ENCODE peak calls at places on chromosomes 16 and 17, in eight cellular contexts. Z is body of pancreas, L is IMR-90, K is psoas muscle, H is A549, W is heart right ventricle, I is A673, G is Caco-2. V is an unnamed sample. For H3K4me1, the result is how much of the 10 kb centered on the place peaks cover.

GRCh38 chr16:54284931-54285413 is 1.6 kb downstream of the IRX3 start:
- DNase-seq in Z (no peak), L (no peak), K (no peak), H (peak), W (peak), I (peak), G (no peak), V (no peak)

GRCh38 chr17:7184647-7185046 is 5.5 kb upstream of the ASGR1 start:
- DNase-seq in Z (no peak), L (no peak), K (no peak), H (no peak), W (no peak), I (no peak), G (no peak), V (no peak)

GRCh38 chr16:67441289-67441753 is 10.4 kb downstream of the HSD11B2 start:
- DNase-seq in Z (peak), L (no peak), K (peak), H (no peak), W (peak), I (no peak), G (no peak), V (no peak)

GRCh38 chr16:27385398-27385797 is 16.6 kb upstream of the IL21R start:
- DNase-seq in Z (no peak), L (no peak), K (no peak), H (no peak), W (no peak), I (no peak), G (no peak), V (no peak)

GRCh38 chr17:17752822-17753448 is 71.7 kb downstream of the RAI1 start:
- DNase-seq in Z (no peak), L (no peak), K (no peak), H (no peak), W (no peak), I (peak), G (no peak), V (no peak)

GRCh38 chr16:85329999-85330693 is 217.9 kb upstream of the CIBAR2 start:
- DNase-seq in Z (no peak), L (no peak), K (no peak), H (no peak), W (no peak), I (no peak), G (no peak), V (no peak)

GRCh38 chr16:84603115-84603816 is 14.6 kb downstream of the COTL1 start:
- DNase-seq in Z (peak), L (peak), K (peak), H (peak), W (peak), I (peak), G (no peak), V (peak)

GRCh38 chr16:88558457-88559442 is 11.5 kb upstream of the ZC3H18 start:
- DNase-seq in Z (peak), L (peak), K (peak), H (peak), W (peak), I (peak), G (peak), V (peak)

GRCh38 chr16:87409153-87409552 is 17.0 kb downstream of the MAP1LC3B start:
- DNase-seq in Z (no peak), L (no peak), K (no peak), H (no peak), W (no peak), I (no peak), G (no peak), V (no peak)

GRCh38 chr17:28065706-28066105 is 23.2 kb downstream of the NLK start:
- DNase-seq in Z (no peak), L (peak), K (no peak), H (no peak), W (no peak), I (no peak), G (no peak), V (no peak)

GRCh38 chr17:1004769-1005295 is 7.9 kb downstream of the TIMM22 start:
- DNase-seq in Z (peak), L (no peak), K (no peak), H (no peak), W (no peak), I (no peak), G (no peak), V (no peak)
- H3K4me1 ChIP-seq in Z (under half), L (under half), K (half or more), H (under half), W (half or more), I (under half), G (under half), V (under half)

DNA sequence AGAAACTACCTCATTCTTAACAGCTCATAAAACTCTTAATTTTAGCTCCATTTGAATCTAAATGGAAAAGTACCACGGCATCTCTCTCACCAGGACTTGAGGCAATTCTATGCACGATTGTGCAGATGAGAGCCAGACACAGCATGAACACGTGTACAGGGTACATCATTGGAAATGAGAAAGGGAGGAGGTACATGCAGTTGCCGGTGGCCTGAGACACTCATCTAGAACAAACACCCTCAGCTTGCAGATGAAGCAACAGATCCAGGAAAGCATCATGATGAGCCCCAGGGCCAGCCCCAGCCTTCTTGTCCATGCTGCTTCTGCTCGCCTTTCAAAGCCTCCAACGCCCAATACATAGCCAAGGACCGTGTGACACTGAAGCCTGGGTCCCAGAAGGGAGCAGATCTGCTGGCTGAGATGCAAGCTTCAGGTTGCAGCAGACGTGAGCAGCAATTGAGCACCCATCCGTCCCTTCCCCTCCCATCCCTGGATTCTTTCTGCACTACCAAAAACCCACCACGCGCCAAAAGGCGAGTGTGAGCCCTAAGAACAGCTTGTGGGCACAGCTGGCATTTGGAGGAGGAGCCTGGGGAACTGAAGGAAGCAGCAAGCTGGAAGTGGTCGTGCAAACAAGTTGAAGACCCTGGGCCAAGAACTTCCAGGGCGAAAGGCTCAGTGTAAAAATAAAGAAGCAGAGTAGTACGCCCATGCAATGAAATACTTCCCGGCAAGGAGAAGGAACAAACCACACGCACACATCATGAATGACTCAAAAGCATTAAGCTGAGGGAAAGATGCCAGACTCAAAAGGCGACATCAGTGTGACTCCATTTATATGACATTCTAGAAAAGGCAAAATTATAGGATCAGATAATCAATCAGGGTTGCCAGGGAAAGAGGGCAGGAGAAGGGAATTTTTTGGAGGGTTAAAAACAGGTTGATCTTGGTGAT is 7.4 kb upstream of the RCVRN start:
- DNase-seq in Z (no peak), L (peak), K (no peak), H (no peak), W (no peak), I (no peak), G (no peak), V (no peak)
- H3K4me1 ChIP-seq in Z (under half), L (under half), K (under half), H (under half), W (under half), I (under half), G (under half), V (under half)

GRCh38 chr17:80668375-80669149 is 123.9 kb downstream of the RPTOR start:
- DNase-seq in Z (no peak), L (no peak), K (no peak), H (no peak), W (no peak), I (no peak), G (no peak), V (no peak)
- H3K4me1 ChIP-seq in Z (under half), L (under half), K (under half), H (under half), W (under half), I (under half), G (under half), V (under half)

GRCh38 chr17:1766382-1767135 is 4.7 kb downstream of the SERPINF1 start:
- DNase-seq in Z (no peak), L (no peak), K (no peak), H (no peak), W (no peak), I (no peak), G (no peak), V (no peak)
- H3K4me1 ChIP-seq in Z (under half), L (under half), K (half or more), H (under half), W (under half), I (under half), G (under half), V (under half)

GRCh38 chr17:78268960-78269892 is 37.8 kb downstream of the TMEM235 start:
- DNase-seq in Z (no peak), L (peak), K (no peak), H (peak), W (no peak), I (no peak), G (peak), V (no peak)

GRCh38 chr17:78266771-78267170 is 35.3 kb downstream of the TMEM235 start:
- DNase-seq in Z (no peak), L (no peak), K (no peak), H (no peak), W (no peak), I (no peak), G (no peak), V (no peak)

GRCh38 chr17:78268191-78268874 is 36.9 kb downstream of the TMEM235 start:
- DNase-seq in Z (no peak), L (no peak), K (no peak), H (no peak), W (no peak), I (no peak), G (no peak), V (no peak)

GRCh38 chr17:78266231-78266631 is 34.8 kb downstream of the TMEM235 start:
- DNase-seq in Z (peak), L (no peak), K (no peak), H (no peak), W (no peak), I (no peak), G (no peak), V (no peak)

GRCh38 chr17:78267257-78268073 is 36.0 kb downstream of the TMEM235 start:
- DNase-seq in Z (no peak), L (no peak), K (no peak), H (no peak), W (no peak), I (no peak), G (no peak), V (no peak)
- H3K4me1 ChIP-seq in Z (under half), L (under half), K (under half), H (under half), W (under half), I (under half), G (under half), V (under half)

GRCh38 chr17:2595200-2595599 is 1.7 kb downstream of the PAFAH1B1 start:
- DNase-seq in Z (no peak), L (no peak), K (no peak), H (no peak), W (no peak), I (no peak), G (no peak), V (no peak)

GRCh38 chr17:2595736-2596135 is 2.3 kb downstream of the PAFAH1B1 start:
- DNase-seq in Z (no peak), L (no peak), K (no peak), H (no peak), W (no peak), I (no peak), G (no peak), V (no peak)

GRCh38 chr17:2593846-2594656 is 597 bp downstream of the PAFAH1B1 start:
- DNase-seq in Z (peak), L (peak), K (peak), H (peak), W (peak), I (peak), G (peak), V (peak)

GRCh38 chr17:2592974-2593845 is at the start of gene PAFAH1B1:
- DNase-seq in Z (peak), L (peak), K (peak), H (peak), W (peak), I (peak), G (peak), V (peak)

DNA sequence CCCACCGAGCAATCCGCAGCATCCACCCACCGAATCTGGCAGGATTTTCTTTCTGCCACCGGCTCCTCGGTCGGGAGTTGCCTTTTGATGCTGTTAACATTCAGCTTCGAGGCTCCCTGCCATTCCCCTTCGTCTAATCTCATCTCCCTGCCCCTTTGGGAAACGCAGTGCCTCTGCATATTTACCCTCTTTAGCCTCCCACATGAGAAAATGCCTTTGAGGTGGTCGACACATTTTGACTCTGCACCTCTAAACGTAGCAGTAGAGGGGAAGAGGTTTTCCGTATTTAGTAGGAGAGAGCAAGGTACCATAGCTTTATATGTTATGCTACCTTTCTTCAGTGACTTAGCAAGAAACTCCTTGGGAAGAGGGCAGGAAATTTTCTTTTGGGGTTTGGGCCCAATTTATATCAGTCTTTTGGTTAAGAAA is 1.2 kb downstream of the PAFAH1B1 start:
- DNase-seq in Z (no peak), L (no peak), K (no peak), H (peak), W (no peak), I (peak), G (no peak), V (no peak)
- H3K4me1 ChIP-seq in Z (half or more), L (under half), K (under half), H (under half), W (half or more), I (under half), G (under half), V (under half)

DNA sequence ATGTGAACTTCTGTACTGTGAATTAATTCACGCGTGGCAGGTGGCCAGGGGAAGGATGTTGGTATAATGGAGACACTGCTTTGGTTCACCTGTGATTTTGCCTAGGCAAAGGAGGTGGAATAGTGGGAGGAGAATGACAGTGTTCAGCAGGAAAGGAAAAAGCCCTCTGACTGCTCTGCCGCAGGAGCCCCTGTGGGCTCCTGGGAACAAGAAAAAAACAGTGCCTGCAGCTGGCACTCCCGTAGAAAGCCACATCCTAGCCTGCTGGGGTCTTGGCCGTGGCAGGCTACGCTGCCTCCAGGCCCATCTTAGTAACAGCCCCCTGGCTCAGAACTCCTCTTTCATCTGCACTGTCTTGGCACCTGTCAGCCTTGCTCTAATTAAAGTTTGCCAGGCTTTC is 20.6 kb downstream of the ADORA2B start:
- DNase-seq in Z (no peak), L (no peak), K (no peak), H (no peak), W (no peak), I (no peak), G (no peak), V (no peak)
- H3K4me1 ChIP-seq in Z (under half), L (under half), K (under half), H (half or more), W (under half), I (under half), G (under half), V (half or more)